ENCODE peak calls at places on chromosomes 3 and 15, in four cellular contexts. W, X, D and R are unnamed samples. For H3K9me1, the result is how much of the 10 kb centered on the place peaks cover.

GRCh38 chr3:191239439-191240035 is 40.5 kb downstream of the OSTN start:
- DNase-seq in W (no peak), D (peak), X (no peak), R (no peak)

GRCh38 chr3:193928354-193929209 is 207.4 kb upstream of the HES1 start:
- DNase-seq in D (no peak), X (peak), W (no peak), R (no peak)

GRCh38 chr3:127208483-127209100 is 15.7 kb downstream of the PRR23E start:
- DNase-seq in W (no peak), X (no peak), D (no peak), R (no peak)

GRCh38 chr3:97613139-97613538 is 151.4 kb upstream of the ARL6 start:
- DNase-seq in W (no peak), X (no peak), D (no peak), R (no peak)

GRCh38 chr3:13014755-13015285 is 58.4 kb downstream of the IQSEC1 start:
- DNase-seq in X (no peak), D (no peak), W (no peak), R (no peak)

GRCh38 chr15:33083232-33084006 is 111.1 kb downstream of the FMN1 start:
- DNase-seq in D (no peak), X (no peak), W (peak), R (no peak)

GRCh38 chr3:46952813-46953212 is 23.7 kb downstream of the CCDC12 start:
- DNase-seq in X (no peak), W (no peak), D (no peak), R (no peak)

GRCh38 chr3:54983266-54983910 is 55.5 kb upstream of the LRTM1 start:
- DNase-seq in D (no peak), W (no peak), X (no peak), R (no peak)

GRCh38 chr15:76185716-76186115 is 125.6 kb downstream of the ETFA start:
- DNase-seq in X (peak), W (peak), D (peak), R (no peak)

GRCh38 chr15:29919380-29919881 is 97.2 kb upstream of the TJP1 start:
- DNase-seq in W (no peak), D (no peak), X (no peak), R (no peak)

GRCh38 chr3:193812791-193813505 is 219.9 kb downstream of the OPA1 start:
- DNase-seq in D (no peak), X (no peak), W (no peak), R (no peak)

GRCh38 chr3:47016934-47017435 is 37.5 kb downstream of the NBEAL2 start:
- DNase-seq in X (peak), D (peak), W (peak), R (no peak)

GRCh38 chr3:124512881-124513609 is 217.2 kb upstream of the UMPS start:
- DNase-seq in W (peak), X (peak), D (no peak), R (no peak)

GRCh38 chr15:95894407-95894956 is 436.0 kb upstream of the NR2F2 start:
- DNase-seq in X (no peak), W (no peak), D (peak), R (no peak)

GRCh38 chr3:14818804-14819500 is at the start of gene FGD5:
- DNase-seq in D (no peak), W (no peak), X (no peak), R (no peak)

GRCh38 chr3:128145279-128145678 is 8.0 kb upstream of the EEFSEC start:
- DNase-seq in W (no peak), X (no peak), D (no peak), R (no peak)

GRCh38 chr3:147945968-147946519 is 536.9 kb downstream of the ZIC1 start:
- DNase-seq in W (peak), X (no peak), D (peak), R (no peak)

GRCh38 chr3:49785565-49786356 is 581 bp downstream of the IP6K1 start:
- DNase-seq in X (no peak), W (peak), D (peak), R (no peak)

GRCh38 chr3:185316740-185317407 is 46.1 kb upstream of the MAP3K13 start:
- DNase-seq in W (peak), X (no peak), D (peak), R (no peak)

GRCh38 chr15:29331669-29332068 is 62.0 kb upstream of the NSMCE3 start:
- DNase-seq in X (no peak), W (no peak), D (no peak), R (no peak)

GRCh38 chr3:64266065-64266874 is 41.0 kb upstream of the PRICKLE2 start:
- DNase-seq in X (no peak), W (peak), D (peak), R (no peak)

GRCh38 chr3:64268926-64269325 is 43.7 kb upstream of the PRICKLE2 start:
- DNase-seq in D (no peak), W (no peak), X (no peak), R (no peak)

GRCh38 chr3:64266983-64267382 is 41.7 kb upstream of the PRICKLE2 start:
- DNase-seq in W (no peak), D (no peak), X (no peak), R (no peak)

GRCh38 chr3:64270143-64270542 is 44.9 kb upstream of the PRICKLE2 start:
- DNase-seq in D (no peak), X (no peak), W (no peak), R (no peak)

DNA sequence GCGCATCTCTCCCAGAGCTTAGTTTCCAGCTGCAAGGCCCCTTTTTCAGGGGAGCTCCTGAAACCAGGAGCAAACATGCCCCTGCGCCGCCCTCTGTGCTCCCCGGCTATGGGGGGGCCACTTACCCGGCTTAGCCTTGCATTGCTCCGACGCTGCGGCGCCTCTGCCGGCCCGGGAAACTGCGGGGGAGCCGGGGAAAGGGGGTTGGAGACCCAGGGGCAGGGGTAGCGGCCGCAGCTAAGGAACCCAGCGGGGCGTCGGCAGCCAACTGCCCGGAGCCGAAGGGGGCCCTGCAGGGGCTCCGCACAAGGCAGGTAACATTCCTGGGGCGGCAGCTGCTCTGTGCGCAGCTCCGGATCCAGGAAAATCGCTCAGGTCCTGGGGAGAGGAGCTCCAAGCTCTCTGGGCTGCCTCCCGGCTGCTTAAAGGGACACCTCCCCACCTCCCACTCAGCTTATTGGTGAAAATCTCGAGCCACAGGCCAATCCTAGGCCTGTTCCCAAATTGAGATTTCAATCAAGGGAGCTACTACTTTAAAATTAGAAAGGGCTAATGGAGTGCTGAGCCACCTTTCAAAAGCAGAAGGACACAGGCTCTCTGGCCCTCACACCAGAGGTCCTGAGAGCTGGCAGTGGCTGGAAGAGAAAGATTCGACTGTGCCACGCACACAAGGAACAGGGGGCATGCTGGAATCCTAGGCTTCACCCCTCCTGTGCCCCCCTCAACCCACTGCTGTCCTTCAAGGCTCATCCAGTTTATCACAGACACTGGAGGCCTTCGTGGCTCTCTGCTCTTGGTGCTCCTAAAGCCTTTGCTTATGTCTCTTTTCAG is 42.7 kb upstream of the PRICKLE2 start:
- DNase-seq in D (peak), W (peak), X (no peak), R (no peak)
- H3K4me3 ChIP-seq in D (peak), W (peak), X (no peak), R (peak)

DNA sequence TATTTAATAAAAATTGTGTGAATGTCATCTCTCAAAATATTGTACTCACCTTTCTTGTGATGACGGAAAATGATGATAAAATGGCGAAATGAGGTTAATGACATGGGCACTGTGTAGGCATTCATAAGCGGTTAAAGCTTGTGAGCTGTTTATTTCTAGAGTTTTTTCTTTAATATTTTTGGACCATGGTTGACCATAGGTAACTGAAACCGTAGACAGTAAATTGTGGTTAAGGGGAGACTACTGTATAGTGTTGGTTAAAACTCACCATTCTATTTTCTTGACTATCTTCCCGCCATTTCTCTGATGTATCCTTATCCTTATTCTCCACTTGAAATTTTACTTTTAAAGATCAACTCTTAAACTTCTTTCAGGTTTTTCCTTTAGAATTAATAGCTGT is 14.5 kb downstream of the RNF111 start:
- DNase-seq in X (no peak), W (no peak), D (no peak), R (no peak)
- H3K4me2 ChIP-seq in X (no peak), W (no peak), D (no peak), R (no peak)

DNA sequence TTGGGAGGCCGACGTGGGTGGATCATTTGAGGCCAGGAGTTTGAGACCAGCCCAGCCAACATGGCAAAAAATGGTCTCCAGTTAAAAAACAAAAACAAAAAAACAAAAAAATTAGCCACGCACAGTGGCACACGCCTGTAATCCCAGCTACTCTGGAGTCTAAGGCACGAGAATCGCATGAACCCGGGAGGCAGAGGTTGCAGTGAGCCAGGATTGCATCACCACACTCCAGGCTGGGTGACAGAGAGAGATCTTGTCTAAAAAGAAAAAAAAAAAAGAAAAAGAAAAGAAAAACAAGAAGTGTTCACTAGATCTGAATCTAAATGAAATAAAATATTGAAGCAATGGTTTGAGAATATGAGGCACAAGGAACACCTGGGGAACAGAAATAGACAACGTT is 36.7 kb downstream of the SLC9A9 start:
- DNase-seq in W (no peak), D (no peak), X (no peak), R (no peak)
- H3K9me1 ChIP-seq in W (under half), D (under half), X (under half), R (under half)

DNA sequence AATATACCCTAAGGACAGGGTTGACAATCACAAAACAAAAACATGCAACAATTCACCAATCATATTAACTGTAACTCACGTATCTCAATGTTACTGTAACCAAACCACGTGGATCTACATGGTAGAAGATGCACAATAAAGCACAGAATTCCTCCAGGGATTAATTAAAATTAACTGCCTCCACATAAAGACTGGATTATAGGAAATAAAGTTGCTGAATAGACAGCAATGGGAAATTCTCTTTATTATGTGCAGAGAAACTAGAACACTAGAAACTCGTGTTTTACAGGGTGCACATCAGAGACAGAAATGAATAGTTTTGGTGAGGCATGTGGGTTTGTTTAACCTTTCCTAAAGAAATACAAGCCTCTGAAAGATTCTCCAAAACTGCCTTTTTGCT is 696.3 kb downstream of the EPHA3 start:
- DNase-seq in D (no peak), X (no peak), W (no peak), R (no peak)
- H3K4me3 ChIP-seq in D (no peak), X (no peak), W (no peak), R (no peak)

GRCh38 chr15:74403590-74403919 is 30.2 kb downstream of the SEMA7A start:
- DNase-seq in W (no peak), X (no peak), D (no peak), R (no peak)
- H3K4me2 ChIP-seq in W (no peak), X (no peak), D (no peak), R (no peak)

DNA sequence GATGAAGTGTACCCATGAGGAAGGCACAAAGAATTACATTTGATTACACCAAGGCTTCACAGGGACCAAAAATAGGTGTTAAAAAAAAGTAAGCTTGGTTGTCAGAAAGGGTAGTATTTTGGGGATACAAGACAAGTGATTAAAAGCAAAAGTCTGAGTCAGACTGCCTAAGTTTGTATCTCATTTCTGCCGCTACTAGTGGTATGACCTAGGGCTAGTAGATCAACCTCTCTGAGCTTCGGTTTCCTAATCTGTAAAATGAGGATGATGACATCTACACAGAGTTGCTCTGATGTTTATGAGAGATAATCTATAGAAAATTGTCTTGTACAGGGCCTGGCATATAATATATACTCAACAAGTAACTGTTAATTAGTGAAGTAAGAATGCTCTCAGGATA is 162.9 kb upstream of the SLC2A2 start:
- DNase-seq in W (no peak), D (no peak), X (no peak), R (no peak)
- H3K9me1 ChIP-seq in W (under half), D (under half), X (under half), R (under half)

GRCh38 chr3:145963111-145963510 is 197.9 kb downstream of the PLOD2 start:
- DNase-seq in X (no peak), D (no peak), W (no peak), R (no peak)

GRCh38 chr3:145959457-145960088 is 201.4 kb downstream of the PLOD2 start:
- DNase-seq in D (no peak), W (no peak), X (no peak), R (no peak)
- H3K4me3 ChIP-seq in D (no peak), W (no peak), X (no peak), R (no peak)

GRCh38 chr15:92631721-92632120 is 23.9 kb downstream of the FAM174B start:
- DNase-seq in W (no peak), D (no peak), X (peak), R (no peak)
- H3K4me2 ChIP-seq in W (no peak), D (no peak), X (no peak), R (no peak)

DNA sequence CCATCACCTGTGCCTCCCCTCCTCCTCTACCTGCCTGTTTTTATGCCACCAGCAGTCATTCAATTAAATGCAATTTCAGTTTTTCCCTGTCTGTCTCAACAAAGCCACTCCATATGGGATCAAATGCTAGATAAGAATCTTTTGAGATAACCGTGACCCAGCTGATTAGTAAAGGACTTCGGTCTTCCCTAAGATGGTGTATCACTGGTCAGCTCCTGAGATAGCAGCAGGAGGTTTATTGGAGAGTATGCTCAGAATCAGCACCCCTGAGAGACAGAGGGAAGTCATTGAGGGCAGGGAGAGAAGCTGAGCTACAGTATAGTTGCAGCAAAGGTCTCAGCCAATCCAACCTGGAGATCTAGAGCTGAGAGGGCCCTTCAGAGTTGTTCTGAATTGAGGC is 88.2 kb upstream of the GADL1 start:
- DNase-seq in X (no peak), W (no peak), D (no peak), R (no peak)
- H3K9me1 ChIP-seq in X (under half), W (under half), D (under half), R (under half)